ENCODE peak calls at places on chromosomes 1 and 21, in eight cellular contexts. One of them, this sample, is unnamed. For H3K4me1, the result is how much of the 10 kb centered on the place peaks cover.

GRCh38 chr1:155657463-155657862 is 31.1 kb downstream of the YY1AP1 start:
- DNase-seq in upper lobe of right lung: no peak
- DNase-seq in stomach: no peak
- DNase-seq in cardiac muscle cell: no peak
- DNase-seq in H1: no peak
- DNase-seq in heart left ventricle: no peak
- DNase-seq in aorta: no peak
- DNase-seq in lower lobe of right lung: no peak
- DNase-seq in this sample: no peak

GRCh38 chr1:223364685-223365382 is 858 bp upstream of the SUSD4 start:
- DNase-seq in lower lobe of right lung: no peak
- DNase-seq in aorta: peak
- DNase-seq in upper lobe of right lung: no peak
- DNase-seq in H1: peak
- DNase-seq in heart left ventricle: no peak
- DNase-seq in stomach: no peak
- DNase-seq in cardiac muscle cell: no peak
- DNase-seq in this sample: no peak

GRCh38 chr1:241635556-241636179 is 4.5 kb downstream of the CHML start:
- DNase-seq in heart left ventricle: no peak
- DNase-seq in lower lobe of right lung: no peak
- DNase-seq in H1: no peak
- DNase-seq in cardiac muscle cell: no peak
- DNase-seq in upper lobe of right lung: no peak
- DNase-seq in aorta: no peak
- DNase-seq in stomach: no peak
- DNase-seq in this sample: no peak

GRCh38 chr1:87202922-87203655 is 125.6 kb upstream of the LMO4 start:
- DNase-seq in stomach: no peak
- DNase-seq in lower lobe of right lung: no peak
- DNase-seq in aorta: no peak
- DNase-seq in upper lobe of right lung: no peak
- DNase-seq in H1: no peak
- DNase-seq in heart left ventricle: no peak
- DNase-seq in cardiac muscle cell: no peak
- DNase-seq in this sample: no peak

GRCh38 chr1:17521946-17522612 is 17.4 kb upstream of the ARHGEF10L start:
- DNase-seq in cardiac muscle cell: no peak
- DNase-seq in upper lobe of right lung: no peak
- DNase-seq in lower lobe of right lung: no peak
- DNase-seq in heart left ventricle: no peak
- DNase-seq in aorta: no peak
- DNase-seq in stomach: no peak
- DNase-seq in H1: peak
- DNase-seq in this sample: no peak

GRCh38 chr1:39412079-39412478 is 79.4 kb upstream of the BMP8A start:
- DNase-seq in H1: no peak
- DNase-seq in stomach: no peak
- DNase-seq in aorta: no peak
- DNase-seq in cardiac muscle cell: no peak
- DNase-seq in upper lobe of right lung: no peak
- DNase-seq in lower lobe of right lung: no peak
- DNase-seq in heart left ventricle: no peak
- DNase-seq in this sample: no peak

GRCh38 chr1:4585216-4585615 is 69.2 kb upstream of the AJAP1 start:
- DNase-seq in stomach: no peak
- DNase-seq in heart left ventricle: no peak
- DNase-seq in H1: peak
- DNase-seq in aorta: no peak
- DNase-seq in cardiac muscle cell: no peak
- DNase-seq in lower lobe of right lung: no peak
- DNase-seq in upper lobe of right lung: no peak
- DNase-seq in this sample: no peak

GRCh38 chr1:27887215-27888035 is 15.1 kb downstream of the THEMIS2 start:
- DNase-seq in stomach: no peak
- DNase-seq in upper lobe of right lung: peak
- DNase-seq in heart left ventricle: no peak
- DNase-seq in aorta: no peak
- DNase-seq in cardiac muscle cell: no peak
- DNase-seq in H1: no peak
- DNase-seq in lower lobe of right lung: no peak
- DNase-seq in this sample: peak

GRCh38 chr1:117084231-117084630 is 24.1 kb downstream of the TTF2 start:
- DNase-seq in stomach: no peak
- DNase-seq in H1: no peak
- DNase-seq in heart left ventricle: no peak
- DNase-seq in lower lobe of right lung: no peak
- DNase-seq in cardiac muscle cell: no peak
- DNase-seq in aorta: no peak
- DNase-seq in upper lobe of right lung: no peak
- DNase-seq in this sample: no peak

GRCh38 chr1:20483833-20484525 is 2.0 kb downstream of the CAMK2N1 start:
- DNase-seq in H1: peak
- DNase-seq in upper lobe of right lung: peak
- DNase-seq in aorta: no peak
- DNase-seq in heart left ventricle: no peak
- DNase-seq in lower lobe of right lung: no peak
- DNase-seq in cardiac muscle cell: peak
- DNase-seq in stomach: no peak
- DNase-seq in this sample: no peak

GRCh38 chr1:59596432-59596831 is 218.3 kb upstream of the HOOK1 start:
- DNase-seq in cardiac muscle cell: peak
- DNase-seq in H1: no peak
- DNase-seq in lower lobe of right lung: no peak
- DNase-seq in upper lobe of right lung: no peak
- DNase-seq in stomach: no peak
- DNase-seq in aorta: no peak
- DNase-seq in heart left ventricle: peak
- DNase-seq in this sample: no peak

GRCh38 chr1:93471911-93472310 is 24.0 kb downstream of the FNBP1L start:
- DNase-seq in H1: no peak
- DNase-seq in lower lobe of right lung: no peak
- DNase-seq in aorta: no peak
- DNase-seq in cardiac muscle cell: peak
- DNase-seq in upper lobe of right lung: no peak
- DNase-seq in heart left ventricle: no peak
- DNase-seq in stomach: no peak
- DNase-seq in this sample: no peak

GRCh38 chr1:210400043-210400840 is 71.5 kb downstream of the HHAT start:
- DNase-seq in H1: peak
- DNase-seq in lower lobe of right lung: no peak
- DNase-seq in aorta: no peak
- DNase-seq in upper lobe of right lung: peak
- DNase-seq in cardiac muscle cell: peak
- DNase-seq in heart left ventricle: peak
- DNase-seq in stomach: peak
- DNase-seq in this sample: peak

GRCh38 chr1:67367370-67368345 is 60.0 kb downstream of the IL12RB2 start:
- DNase-seq in H1: no peak
- DNase-seq in stomach: peak
- DNase-seq in aorta: no peak
- DNase-seq in heart left ventricle: peak
- DNase-seq in cardiac muscle cell: peak
- DNase-seq in upper lobe of right lung: no peak
- DNase-seq in lower lobe of right lung: no peak
- DNase-seq in this sample: no peak

GRCh38 chr1:79006564-79006963 is at the start of gene ADGRL4:
- DNase-seq in cardiac muscle cell: peak
- DNase-seq in lower lobe of right lung: peak
- DNase-seq in heart left ventricle: peak
- DNase-seq in aorta: peak
- DNase-seq in H1: peak
- DNase-seq in stomach: no peak
- DNase-seq in upper lobe of right lung: peak
- DNase-seq in this sample: no peak

GRCh38 chr1:40110389-40110788 is 13.3 kb upstream of the PPT1 start:
- DNase-seq in aorta: no peak
- DNase-seq in cardiac muscle cell: no peak
- DNase-seq in H1: no peak
- DNase-seq in upper lobe of right lung: no peak
- DNase-seq in heart left ventricle: no peak
- DNase-seq in lower lobe of right lung: no peak
- DNase-seq in stomach: no peak
- DNase-seq in this sample: no peak

GRCh38 chr1:101915597-101915996 is 81.1 kb downstream of the OLFM3 start:
- DNase-seq in lower lobe of right lung: no peak
- DNase-seq in cardiac muscle cell: no peak
- DNase-seq in upper lobe of right lung: no peak
- DNase-seq in stomach: no peak
- DNase-seq in H1: no peak
- DNase-seq in heart left ventricle: no peak
- DNase-seq in aorta: no peak
- DNase-seq in this sample: no peak

GRCh38 chr1:111204211-111204883 is 3.9 kb upstream of the DENND2D start:
- DNase-seq in upper lobe of right lung: peak
- DNase-seq in H1: no peak
- DNase-seq in stomach: peak
- DNase-seq in aorta: peak
- DNase-seq in lower lobe of right lung: peak
- DNase-seq in cardiac muscle cell: no peak
- DNase-seq in heart left ventricle: peak
- DNase-seq in this sample: peak

GRCh38 chr1:168631671-168632400 is 55.4 kb downstream of the XCL1 start:
- DNase-seq in aorta: no peak
- DNase-seq in upper lobe of right lung: no peak
- DNase-seq in H1: no peak
- DNase-seq in heart left ventricle: no peak
- DNase-seq in cardiac muscle cell: no peak
- DNase-seq in lower lobe of right lung: no peak
- DNase-seq in stomach: peak
- DNase-seq in this sample: no peak

GRCh38 chr1:31626451-31627202 is 9.1 kb downstream of the HCRTR1 start:
- DNase-seq in cardiac muscle cell: peak
- DNase-seq in lower lobe of right lung: no peak
- DNase-seq in heart left ventricle: no peak
- DNase-seq in H1: no peak
- DNase-seq in aorta: no peak
- DNase-seq in stomach: no peak
- DNase-seq in upper lobe of right lung: no peak
- DNase-seq in this sample: no peak

GRCh38 chr1:180198186-180198585 is 31.9 kb upstream of the LHX4 start:
- DNase-seq in cardiac muscle cell: no peak
- DNase-seq in upper lobe of right lung: no peak
- DNase-seq in lower lobe of right lung: no peak
- DNase-seq in H1: no peak
- DNase-seq in heart left ventricle: no peak
- DNase-seq in stomach: no peak
- DNase-seq in aorta: no peak
- DNase-seq in this sample: no peak

GRCh38 chr1:105210747-105211146 is 1461.0 kb downstream of the AMY1C start:
- DNase-seq in H1: no peak
- DNase-seq in lower lobe of right lung: no peak
- DNase-seq in heart left ventricle: no peak
- DNase-seq in upper lobe of right lung: no peak
- DNase-seq in stomach: no peak
- DNase-seq in aorta: no peak
- DNase-seq in cardiac muscle cell: no peak
- DNase-seq in this sample: no peak

DNA sequence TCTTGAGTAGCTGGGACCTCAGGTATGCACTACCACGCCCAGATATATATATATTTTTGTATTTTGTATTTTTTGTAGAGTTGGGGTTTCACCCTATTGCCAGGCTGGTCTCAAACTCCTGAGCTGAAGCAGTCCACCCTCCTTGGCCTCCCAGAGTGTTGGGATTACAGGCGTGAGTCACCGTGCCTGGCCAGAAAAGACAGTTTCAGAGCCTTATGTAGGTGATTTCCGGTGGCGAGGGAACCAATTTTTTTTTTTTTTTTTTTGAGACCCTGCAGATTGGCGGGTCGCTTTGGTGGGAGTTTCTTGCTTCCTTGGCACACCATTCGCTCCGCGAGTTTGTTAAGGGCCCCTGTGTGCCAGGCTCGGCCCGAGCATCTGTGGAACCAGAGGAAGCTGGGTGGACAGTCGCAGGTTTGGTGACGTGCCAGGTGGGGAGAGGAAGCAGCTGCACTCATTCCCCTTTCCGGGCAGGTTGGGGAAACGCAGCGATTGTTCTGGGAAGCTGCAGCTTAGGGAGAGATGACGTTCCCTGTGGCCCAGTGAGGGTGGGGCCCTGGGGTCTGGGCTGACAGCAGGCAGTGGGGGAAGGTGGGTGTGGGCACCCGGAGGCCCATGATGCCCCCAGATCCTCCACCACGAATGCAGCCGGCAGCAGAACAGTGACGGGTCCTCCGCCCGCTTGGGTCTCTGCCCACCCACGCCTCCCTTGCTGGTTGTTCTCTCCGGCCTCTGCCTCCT is 25.1 kb downstream of the SPSB1 start:
- DNase-seq in lower lobe of right lung: no peak
- DNase-seq in stomach: no peak
- DNase-seq in aorta: no peak
- DNase-seq in heart left ventricle: peak
- DNase-seq in upper lobe of right lung: no peak
- DNase-seq in H1: no peak
- DNase-seq in cardiac muscle cell: peak
- DNase-seq in this sample: no peak
- H3K4me1 ChIP-seq in lower lobe of right lung: half or more
- H3K4me1 ChIP-seq in stomach: under half
- H3K4me1 ChIP-seq in aorta: under half
- H3K4me1 ChIP-seq in heart left ventricle: under half
- H3K4me1 ChIP-seq in upper lobe of right lung: under half
- H3K4me1 ChIP-seq in H1: under half
- H3K4me1 ChIP-seq in cardiac muscle cell: under half
- H3K4me1 ChIP-seq in this sample: under half

GRCh38 chr1:1084028-1084371 is 9.9 kb upstream of the RNF223 start:
- DNase-seq in cardiac muscle cell: no peak
- DNase-seq in lower lobe of right lung: no peak
- DNase-seq in stomach: no peak
- DNase-seq in heart left ventricle: peak
- DNase-seq in aorta: peak
- DNase-seq in upper lobe of right lung: peak
- DNase-seq in H1: no peak
- DNase-seq in this sample: no peak
- H3K27ac ChIP-seq in cardiac muscle cell: no peak
- H3K27ac ChIP-seq in lower lobe of right lung: no peak
- H3K27ac ChIP-seq in stomach: no peak
- H3K27ac ChIP-seq in heart left ventricle: no peak
- H3K27ac ChIP-seq in aorta: no peak
- H3K27ac ChIP-seq in upper lobe of right lung: no peak
- H3K27ac ChIP-seq in H1: no peak
- H3K27ac ChIP-seq in this sample: no peak

DNA sequence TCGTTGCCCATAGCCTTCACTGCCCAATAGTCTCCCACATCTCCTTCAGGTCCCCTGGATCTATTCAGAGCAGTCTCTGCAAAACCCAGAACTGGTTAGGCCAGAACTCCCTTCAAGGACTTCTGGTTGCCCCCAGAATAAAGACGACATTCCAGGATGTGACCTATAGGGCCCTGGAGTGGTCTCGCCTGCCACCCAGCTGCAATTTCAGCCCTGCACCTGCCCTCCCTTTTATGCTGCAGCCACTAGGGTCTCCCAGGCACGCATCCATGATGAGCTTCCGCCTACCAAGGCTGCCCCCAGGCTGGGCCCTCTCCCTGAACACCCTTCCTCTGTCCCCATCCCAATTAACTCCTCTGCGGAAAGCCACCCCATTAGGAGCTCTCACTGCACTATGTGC is 7.2 kb upstream of the TSPEAR start:
- DNase-seq in upper lobe of right lung: peak
- DNase-seq in H1: peak
- DNase-seq in stomach: no peak
- DNase-seq in heart left ventricle: no peak
- DNase-seq in lower lobe of right lung: no peak
- DNase-seq in aorta: peak
- DNase-seq in cardiac muscle cell: no peak
- DNase-seq in this sample: no peak
- H3K4me1 ChIP-seq in upper lobe of right lung: under half
- H3K4me1 ChIP-seq in H1: under half
- H3K4me1 ChIP-seq in stomach: under half
- H3K4me1 ChIP-seq in heart left ventricle: under half
- H3K4me1 ChIP-seq in lower lobe of right lung: under half
- H3K4me1 ChIP-seq in aorta: under half
- H3K4me1 ChIP-seq in cardiac muscle cell: under half
- H3K4me1 ChIP-seq in this sample: under half

GRCh38 chr1:81398041-81398440 is 402.7 kb upstream of the ADGRL2 start:
- DNase-seq in stomach: no peak
- DNase-seq in cardiac muscle cell: no peak
- DNase-seq in heart left ventricle: no peak
- DNase-seq in upper lobe of right lung: no peak
- DNase-seq in lower lobe of right lung: no peak
- DNase-seq in H1: no peak
- DNase-seq in aorta: no peak
- DNase-seq in this sample: no peak
- H3K27ac ChIP-seq in stomach: no peak
- H3K27ac ChIP-seq in cardiac muscle cell: no peak
- H3K27ac ChIP-seq in heart left ventricle: no peak
- H3K27ac ChIP-seq in upper lobe of right lung: no peak
- H3K27ac ChIP-seq in lower lobe of right lung: no peak
- H3K27ac ChIP-seq in H1: no peak
- H3K27ac ChIP-seq in aorta: no peak
- H3K27ac ChIP-seq in this sample: no peak